ENCODE peak calls at places on chromosomes 2 and 18, in four cellular contexts. O is HepG2, R is GM12878, B is H1. S is an unnamed sample.

GRCh38 chr2:170212625-170213280 is 34.8 kb downstream of the MYO3B start:
- DNase-seq in O (no peak), R (peak; percentile 64), B (no peak), S (no peak)

GRCh38 chr2:56534321-56534720 is 350.5 kb downstream of the CCDC85A start:
- DNase-seq in O (no peak), R (no peak), B (no peak), S (no peak)

GRCh38 chr18:31211047-31211446 is 48.4 kb upstream of the DSC1 start:
- DNase-seq in O (no peak), R (no peak), B (no peak), S (no peak)

GRCh38 chr18:59062643-59063006 is 77.1 kb upstream of the SEC11C start:
- DNase-seq in O (no peak), R (no peak), B (no peak), S (no peak)

GRCh38 chr2:201754683-201755415 is 25.9 kb downstream of the ALS2 start:
- DNase-seq in O (peak; percentile 79), R (no peak), B (no peak), S (no peak)

GRCh38 chr2:189751080-189751658 is 11.4 kb downstream of the OSGEPL1 start:
- DNase-seq in O (peak; percentile 54), R (no peak), B (peak; percentile 50), S (peak; percentile 49)

GRCh38 chr2:152054593-152054992 is 44.3 kb downstream of the CACNB4 start:
- DNase-seq in O (no peak), R (no peak), B (no peak), S (no peak)

GRCh38 chr2:240991378-240992263 is 6.8 kb upstream of the SNED1 start:
- DNase-seq in O (peak; percentile 58), R (no peak), B (peak; percentile 43), S (no peak)

GRCh38 chr18:23133860-23134779 is 1.2 kb upstream of the CABLES1 start:
- DNase-seq in O (peak; percentile 91), R (peak; percentile 59), B (peak; percentile 71), S (peak; percentile 48)

GRCh38 chr2:224671731-224672130 is 44.4 kb downstream of the CCDC195 start:
- DNase-seq in O (no peak), R (no peak), B (no peak), S (no peak)

GRCh38 chr2:210337159-210337558 is 22.2 kb upstream of the MYL1 start:
- DNase-seq in O (no peak), R (no peak), B (no peak), S (no peak)

GRCh38 chr2:141055526-141055925 is 1075.3 kb downstream of the LRP1B start:
- DNase-seq in O (no peak), R (no peak), B (no peak), S (no peak)

GRCh38 chr2:32926708-32927084 is 20.1 kb upstream of the LTBP1 start:
- DNase-seq in O (no peak), R (no peak), B (peak; percentile 44), S (no peak)

GRCh38 chr2:96091141-96091710 is 25.1 kb downstream of the ADRA2B start:
- DNase-seq in O (no peak), R (no peak), B (peak; percentile 48), S (no peak)

GRCh38 chr18:36078751-36079529 is 11.6 kb upstream of the RPRD1A start:
- DNase-seq in O (peak; percentile 40), R (no peak), B (no peak), S (no peak)

GRCh38 chr18:1806884-1807615 is 764.3 kb downstream of the METTL4 start:
- DNase-seq in O (no peak), R (no peak), B (no peak), S (no peak)

GRCh38 chr2:207459990-207460757 is 69.6 kb upstream of the CREB1 start:
- DNase-seq in O (no peak), R (peak; percentile 36), B (no peak), S (no peak)

GRCh38 chr2:14316594-14316993 is 315.9 kb upstream of the LRATD1 start:
- DNase-seq in O (no peak), R (no peak), B (no peak), S (no peak)

GRCh38 chr2:32732912-32733472 is 105.1 kb downstream of the TTC27 start:
- DNase-seq in O (no peak), R (no peak), B (no peak), S (no peak)

GRCh38 chr2:96907405-96908041 is 37.6 kb upstream of the SEMA4C start:
- DNase-seq in O (no peak), R (no peak), B (peak; percentile 72), S (peak; percentile 79)

GRCh38 chr2:175837046-175837445 is 165.0 kb downstream of the LNPK start:
- DNase-seq in O (no peak), R (no peak), B (no peak), S (no peak)

GRCh38 chr2:201734111-201734510 is 35.7 kb upstream of the MPP4 start:
- DNase-seq in O (no peak), R (no peak), B (no peak), S (no peak)

GRCh38 chr18:51578403-51578980 is 381.0 kb upstream of the MEX3C start:
- DNase-seq in O (no peak), R (no peak), B (no peak), S (no peak)

GRCh38 chr18:473687-474265 is 26.7 kb downstream of the COLEC12 start:
- DNase-seq in O (no peak), R (no peak), B (no peak), S (no peak)

GRCh38 chr2:71155846-71156245 is 25.4 kb downstream of the MPHOSPH10 start:
- DNase-seq in O (no peak), R (no peak), B (no peak), S (no peak)

GRCh38 chr2:197233473-197233872 is 77.1 kb downstream of the ANKRD44 start:
- DNase-seq in O (no peak), R (no peak), B (no peak), S (no peak)

GRCh38 chr2:86078801-86079545 is 26.7 kb downstream of the POLR1A start:
- DNase-seq in O (no peak), R (no peak), B (no peak), S (peak; percentile 31)

GRCh38 chr2:240421396-240421795 is 14.1 kb upstream of the GPC1 start:
- DNase-seq in O (no peak), R (no peak), B (no peak), S (no peak)

GRCh38 chr2:181106229-181106628 is 125.8 kb downstream of the UBE2E3 start:
- DNase-seq in O (no peak), R (no peak), B (no peak), S (peak; percentile 57)

GRCh38 chr2:98118161-98118560 is 31.2 kb downstream of the VWA3B start:
- DNase-seq in O (no peak), R (no peak), B (no peak), S (no peak)

GRCh38 chr2:146677280-146677679 is 1167.5 kb upstream of the ACVR2A start:
- DNase-seq in O (peak; percentile 6), R (no peak), B (no peak), S (no peak)

GRCh38 chr2:19540739-19541503 is 182.5 kb upstream of the OSR1 start:
- DNase-seq in O (no peak), R (no peak), B (no peak), S (no peak)

GRCh38 chr2:227528803-227529202 is 56.8 kb downstream of the AGFG1 start:
- DNase-seq in O (no peak), R (no peak), B (no peak), S (no peak)

GRCh38 chr2:42046819-42047487 is 868 bp upstream of the PKDCC start:
- DNase-seq in O (peak; percentile 58), R (no peak), B (peak; percentile 70), S (peak; percentile 63)

GRCh38 chr2:63590621-63591408 is 2.1 kb downstream of the MDH1 start:
- DNase-seq in O (peak; percentile 89), R (peak; percentile 37), B (no peak), S (no peak)

GRCh38 chr2:26636935-26637334 is 4.2 kb downstream of the CIB4 start:
- DNase-seq in O (no peak), R (no peak), B (no peak), S (no peak)

DNA sequence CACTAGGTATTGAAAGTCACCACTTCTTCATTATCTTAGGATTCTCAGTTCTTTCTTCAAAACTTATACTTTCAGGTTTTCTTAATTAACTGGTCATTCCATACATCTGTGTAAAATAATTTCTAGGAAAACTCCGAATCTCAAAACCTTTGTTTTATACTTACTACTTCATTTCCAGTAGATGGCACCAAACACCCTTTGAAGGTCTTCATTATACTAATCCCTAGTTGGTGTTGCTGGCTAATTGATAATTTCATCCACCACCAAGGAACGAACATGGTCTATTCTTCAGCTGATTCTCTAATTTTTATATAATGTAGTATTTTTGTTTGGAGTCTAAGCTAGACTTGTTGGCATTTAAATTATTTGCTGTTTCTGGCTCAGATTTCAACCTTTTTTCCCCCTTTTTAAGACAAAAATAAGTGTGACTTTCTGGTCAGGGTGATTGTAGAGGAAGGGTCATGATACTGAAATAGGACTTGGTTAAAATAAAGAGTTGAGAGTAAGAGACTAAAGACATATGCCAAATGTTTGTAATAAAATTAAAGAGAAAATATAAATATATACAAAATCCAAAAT is 2.8 kb upstream of the MXD1 start:
- DNase-seq in O (peak; percentile 66), R (no peak), B (no peak), S (peak; percentile 37)
- TF ChIP-seq TCF12 in O (no peak), R (no peak), B (no peak), S (no peak)

GRCh38 chr2:10171006-10171800 is 48.7 kb downstream of the RRM2 start:
- DNase-seq in O (no peak), R (no peak), B (no peak), S (peak; percentile 94)
- TF ChIP-seq TCF12 in O (no peak), R (no peak), B (no peak), S (no peak)

DNA sequence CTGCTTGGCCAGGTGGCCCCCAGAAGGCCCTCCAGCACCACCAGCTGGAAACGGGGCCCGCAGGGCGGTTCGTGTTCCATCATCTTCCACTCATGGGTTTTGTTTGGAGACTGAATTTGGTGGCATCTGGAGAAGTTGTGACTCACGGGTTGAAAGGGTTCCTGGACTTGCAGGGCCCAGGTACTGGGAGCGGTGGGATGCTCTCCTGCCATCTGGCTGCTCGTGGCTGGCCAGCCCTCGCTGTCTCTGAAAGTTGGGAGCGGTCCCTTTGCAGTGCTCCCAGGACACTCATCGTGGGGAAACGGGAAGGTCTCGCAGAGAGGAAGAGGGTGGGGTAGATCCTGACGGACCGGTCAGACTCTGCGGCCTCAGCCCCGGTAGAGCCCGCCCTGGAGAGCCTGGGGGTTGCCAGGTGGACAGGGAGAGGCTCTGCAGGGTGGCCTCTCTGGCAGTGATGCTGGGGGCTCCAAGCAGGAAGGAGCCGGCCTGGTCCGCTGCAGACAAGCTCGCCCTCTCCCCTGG is 47.5 kb downstream of the TWIST2 start:
- DNase-seq in O (no peak), R (no peak), B (no peak), S (no peak)
- TF ChIP-seq TCF12 in O (no peak), R (no peak), B (no peak), S (no peak)

DNA sequence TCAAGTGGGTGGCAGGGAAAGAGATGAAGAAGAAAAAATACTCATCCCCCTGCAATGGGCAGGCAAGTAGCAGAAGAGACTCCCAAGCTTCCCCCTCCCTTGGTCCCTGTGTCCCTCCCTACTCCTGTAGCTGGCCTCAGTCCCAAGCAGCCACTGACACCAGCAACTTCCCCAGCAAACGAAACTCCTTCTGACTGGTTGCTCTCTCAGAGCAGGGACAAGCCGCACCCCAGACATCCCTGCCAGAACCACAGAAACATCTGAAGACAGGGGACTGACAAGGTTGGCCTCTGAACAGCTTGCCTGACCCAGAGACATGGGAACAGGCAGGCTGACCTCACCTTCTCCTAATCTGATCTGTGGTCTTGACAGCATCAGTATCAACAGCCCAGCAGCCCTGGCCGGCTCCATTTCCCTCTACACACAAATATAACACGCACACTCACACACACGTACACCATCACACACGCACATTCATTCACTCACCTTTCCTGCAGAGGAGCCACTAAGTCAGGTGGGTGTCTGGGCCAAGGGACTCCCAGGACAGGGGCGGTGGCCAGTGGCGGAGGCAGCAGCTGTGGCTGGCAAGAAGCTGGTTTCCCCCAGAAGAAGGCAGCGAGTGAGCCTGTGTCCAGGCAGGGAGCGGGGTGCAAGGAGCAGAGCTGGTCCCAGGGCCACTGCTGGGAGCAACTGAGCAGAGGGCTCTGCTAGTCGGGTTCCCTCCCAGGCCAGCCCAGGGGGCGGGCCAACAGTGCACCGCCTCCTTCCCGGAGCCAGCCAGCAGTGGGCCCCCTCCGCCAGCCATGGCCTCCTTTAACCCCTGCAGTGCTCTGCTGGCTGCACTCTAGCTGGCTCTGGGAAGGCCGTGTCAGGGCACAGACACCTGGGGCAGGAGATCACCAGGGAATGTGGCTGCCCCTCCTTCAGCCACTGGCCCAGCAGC is 59.1 kb downstream of the TNS1 start:
- DNase-seq in O (peak; percentile 71), R (no peak), B (peak; percentile 83), S (peak; percentile 96)
- TF ChIP-seq TCF12 in O (no peak), R (no peak), B (no peak), S (no peak)

S was measured in SK-N-SH.